ENCODE peak calls at places on chromosomes 1 and 21, in nine cellular contexts. One of them, this sample, is unnamed.

GRCh38 chr21:17780539-17780938 is 38.6 kb downstream of the C21orf91 start:
- DNase-seq in activated CD4-positive, alpha-beta T cell treated with anti-CD3 and anti-CD28 coated beads, Interleukin-2, amount 50 U/mL, for 1 hour: peak; percentile 55
- DNase-seq in heart right ventricle: no peak
- DNase-seq in lung microvascular endothelial cell: peak; percentile 58
- DNase-seq in GM12891: no peak
- DNase-seq in GM06990: peak; percentile 83
- DNase-seq in stimulated activated CD8-positive, alpha-beta memory T cell treated with anti-CD3 and anti-CD28 coated beads, Interleukin-15, amount 100 ng/mL, for 24 hours: no peak
- DNase-seq in upper lobe of right lung: no peak
- DNase-seq in NCI-H748 treated with DMSO at 0.1 percent for 48 hours: no peak
- DNase-seq in this sample: peak; percentile 37

GRCh38 chr1:115426271-115426771 is 88.3 kb upstream of the NGF start:
- DNase-seq in activated CD4-positive, alpha-beta T cell treated with anti-CD3 and anti-CD28 coated beads, Interleukin-2, amount 50 U/mL, for 1 hour: no peak
- DNase-seq in GM12891: no peak
- DNase-seq in heart right ventricle: peak; percentile 67
- DNase-seq in GM06990: no peak
- DNase-seq in upper lobe of right lung: no peak
- DNase-seq in lung microvascular endothelial cell: peak; percentile 91
- DNase-seq in NCI-H748 treated with DMSO at 0.1 percent for 48 hours: no peak
- DNase-seq in stimulated activated CD8-positive, alpha-beta memory T cell treated with anti-CD3 and anti-CD28 coated beads, Interleukin-15, amount 100 ng/mL, for 24 hours: no peak
- DNase-seq in this sample: no peak

GRCh38 chr1:57839067-57839466 is 415.2 kb upstream of the DAB1 start:
- DNase-seq in GM12891: no peak
- DNase-seq in heart right ventricle: no peak
- DNase-seq in NCI-H748 treated with DMSO at 0.1 percent for 48 hours: no peak
- DNase-seq in activated CD4-positive, alpha-beta T cell treated with anti-CD3 and anti-CD28 coated beads, Interleukin-2, amount 50 U/mL, for 1 hour: no peak
- DNase-seq in stimulated activated CD8-positive, alpha-beta memory T cell treated with anti-CD3 and anti-CD28 coated beads, Interleukin-15, amount 100 ng/mL, for 24 hours: no peak
- DNase-seq in lung microvascular endothelial cell: no peak
- DNase-seq in GM06990: no peak
- DNase-seq in upper lobe of right lung: no peak
- DNase-seq in this sample: no peak

GRCh38 chr1:235597867-235598553 is 51.6 kb downstream of the GNG4 start:
- DNase-seq in lung microvascular endothelial cell: peak; percentile 58
- DNase-seq in NCI-H748 treated with DMSO at 0.1 percent for 48 hours: no peak
- DNase-seq in activated CD4-positive, alpha-beta T cell treated with anti-CD3 and anti-CD28 coated beads, Interleukin-2, amount 50 U/mL, for 1 hour: no peak
- DNase-seq in heart right ventricle: no peak
- DNase-seq in stimulated activated CD8-positive, alpha-beta memory T cell treated with anti-CD3 and anti-CD28 coated beads, Interleukin-15, amount 100 ng/mL, for 24 hours: no peak
- DNase-seq in upper lobe of right lung: no peak
- DNase-seq in GM06990: no peak
- DNase-seq in GM12891: no peak
- DNase-seq in this sample: no peak

GRCh38 chr1:216914974-216915373 is 191.7 kb upstream of the ESRRG start:
- DNase-seq in GM06990: no peak
- DNase-seq in stimulated activated CD8-positive, alpha-beta memory T cell treated with anti-CD3 and anti-CD28 coated beads, Interleukin-15, amount 100 ng/mL, for 24 hours: no peak
- DNase-seq in lung microvascular endothelial cell: no peak
- DNase-seq in heart right ventricle: no peak
- DNase-seq in upper lobe of right lung: no peak
- DNase-seq in activated CD4-positive, alpha-beta T cell treated with anti-CD3 and anti-CD28 coated beads, Interleukin-2, amount 50 U/mL, for 1 hour: no peak
- DNase-seq in NCI-H748 treated with DMSO at 0.1 percent for 48 hours: no peak
- DNase-seq in GM12891: no peak
- DNase-seq in this sample: no peak

GRCh38 chr1:234666761-234667160 is 56.8 kb upstream of the IRF2BP2 start:
- DNase-seq in upper lobe of right lung: no peak
- DNase-seq in stimulated activated CD8-positive, alpha-beta memory T cell treated with anti-CD3 and anti-CD28 coated beads, Interleukin-15, amount 100 ng/mL, for 24 hours: no peak
- DNase-seq in GM12891: no peak
- DNase-seq in heart right ventricle: no peak
- DNase-seq in NCI-H748 treated with DMSO at 0.1 percent for 48 hours: no peak
- DNase-seq in GM06990: no peak
- DNase-seq in activated CD4-positive, alpha-beta T cell treated with anti-CD3 and anti-CD28 coated beads, Interleukin-2, amount 50 U/mL, for 1 hour: no peak
- DNase-seq in lung microvascular endothelial cell: no peak
- DNase-seq in this sample: no peak

GRCh38 chr1:23544444-23545389 is 13.7 kb upstream of the E2F2 start:
- DNase-seq in stimulated activated CD8-positive, alpha-beta memory T cell treated with anti-CD3 and anti-CD28 coated beads, Interleukin-15, amount 100 ng/mL, for 24 hours: no peak
- DNase-seq in activated CD4-positive, alpha-beta T cell treated with anti-CD3 and anti-CD28 coated beads, Interleukin-2, amount 50 U/mL, for 1 hour: peak; percentile 70
- DNase-seq in GM12891: no peak
- DNase-seq in GM06990: no peak
- DNase-seq in lung microvascular endothelial cell: peak; percentile 84
- DNase-seq in heart right ventricle: peak; percentile 73
- DNase-seq in NCI-H748 treated with DMSO at 0.1 percent for 48 hours: peak; percentile 54
- DNase-seq in upper lobe of right lung: peak; percentile 80
- DNase-seq in this sample: peak; percentile 69

GRCh38 chr1:241736387-241736786 is 84.3 kb downstream of the WDR64 start:
- DNase-seq in GM06990: no peak
- DNase-seq in GM12891: no peak
- DNase-seq in activated CD4-positive, alpha-beta T cell treated with anti-CD3 and anti-CD28 coated beads, Interleukin-2, amount 50 U/mL, for 1 hour: no peak
- DNase-seq in lung microvascular endothelial cell: no peak
- DNase-seq in NCI-H748 treated with DMSO at 0.1 percent for 48 hours: no peak
- DNase-seq in stimulated activated CD8-positive, alpha-beta memory T cell treated with anti-CD3 and anti-CD28 coated beads, Interleukin-15, amount 100 ng/mL, for 24 hours: no peak
- DNase-seq in upper lobe of right lung: no peak
- DNase-seq in heart right ventricle: no peak
- DNase-seq in this sample: no peak

GRCh38 chr21:16532841-16533240 is 803.1 kb downstream of the USP25 start:
- DNase-seq in activated CD4-positive, alpha-beta T cell treated with anti-CD3 and anti-CD28 coated beads, Interleukin-2, amount 50 U/mL, for 1 hour: no peak
- DNase-seq in heart right ventricle: no peak
- DNase-seq in GM06990: no peak
- DNase-seq in NCI-H748 treated with DMSO at 0.1 percent for 48 hours: no peak
- DNase-seq in stimulated activated CD8-positive, alpha-beta memory T cell treated with anti-CD3 and anti-CD28 coated beads, Interleukin-15, amount 100 ng/mL, for 24 hours: no peak
- DNase-seq in GM12891: no peak
- DNase-seq in upper lobe of right lung: no peak
- DNase-seq in lung microvascular endothelial cell: no peak
- DNase-seq in this sample: no peak

GRCh38 chr1:248926401-248927182 is 20.6 kb downstream of the PGBD2 start:
- DNase-seq in NCI-H748 treated with DMSO at 0.1 percent for 48 hours: no peak
- DNase-seq in stimulated activated CD8-positive, alpha-beta memory T cell treated with anti-CD3 and anti-CD28 coated beads, Interleukin-15, amount 100 ng/mL, for 24 hours: no peak
- DNase-seq in GM06990: no peak
- DNase-seq in upper lobe of right lung: no peak
- DNase-seq in GM12891: no peak
- DNase-seq in heart right ventricle: no peak
- DNase-seq in lung microvascular endothelial cell: peak; percentile 23
- DNase-seq in activated CD4-positive, alpha-beta T cell treated with anti-CD3 and anti-CD28 coated beads, Interleukin-2, amount 50 U/mL, for 1 hour: no peak
- DNase-seq in this sample: peak; percentile 2

GRCh38 chr1:234960722-234961467 is 167.7 kb downstream of the TOMM20 start:
- DNase-seq in heart right ventricle: no peak
- DNase-seq in GM06990: no peak
- DNase-seq in NCI-H748 treated with DMSO at 0.1 percent for 48 hours: no peak
- DNase-seq in GM12891: no peak
- DNase-seq in stimulated activated CD8-positive, alpha-beta memory T cell treated with anti-CD3 and anti-CD28 coated beads, Interleukin-15, amount 100 ng/mL, for 24 hours: no peak
- DNase-seq in activated CD4-positive, alpha-beta T cell treated with anti-CD3 and anti-CD28 coated beads, Interleukin-2, amount 50 U/mL, for 1 hour: no peak
- DNase-seq in upper lobe of right lung: no peak
- DNase-seq in lung microvascular endothelial cell: peak; percentile 69
- DNase-seq in this sample: no peak

GRCh38 chr1:234558186-234558836 is 51.7 kb downstream of the IRF2BP2 start:
- DNase-seq in activated CD4-positive, alpha-beta T cell treated with anti-CD3 and anti-CD28 coated beads, Interleukin-2, amount 50 U/mL, for 1 hour: no peak
- DNase-seq in stimulated activated CD8-positive, alpha-beta memory T cell treated with anti-CD3 and anti-CD28 coated beads, Interleukin-15, amount 100 ng/mL, for 24 hours: no peak
- DNase-seq in heart right ventricle: no peak
- DNase-seq in upper lobe of right lung: no peak
- DNase-seq in GM06990: no peak
- DNase-seq in lung microvascular endothelial cell: no peak
- DNase-seq in NCI-H748 treated with DMSO at 0.1 percent for 48 hours: no peak
- DNase-seq in GM12891: no peak
- DNase-seq in this sample: no peak

GRCh38 chr1:176174108-176174507 is 33.0 kb downstream of the COP1 start:
- DNase-seq in heart right ventricle: no peak
- DNase-seq in upper lobe of right lung: no peak
- DNase-seq in GM06990: no peak
- DNase-seq in stimulated activated CD8-positive, alpha-beta memory T cell treated with anti-CD3 and anti-CD28 coated beads, Interleukin-15, amount 100 ng/mL, for 24 hours: no peak
- DNase-seq in NCI-H748 treated with DMSO at 0.1 percent for 48 hours: no peak
- DNase-seq in activated CD4-positive, alpha-beta T cell treated with anti-CD3 and anti-CD28 coated beads, Interleukin-2, amount 50 U/mL, for 1 hour: no peak
- DNase-seq in GM12891: no peak
- DNase-seq in lung microvascular endothelial cell: peak; percentile 34
- DNase-seq in this sample: no peak

GRCh38 chr1:206631085-206631509 is 4.2 kb upstream of the DYRK3 start:
- DNase-seq in GM06990: peak; percentile 41
- DNase-seq in heart right ventricle: peak; percentile 28
- DNase-seq in lung microvascular endothelial cell: peak; percentile 91
- DNase-seq in stimulated activated CD8-positive, alpha-beta memory T cell treated with anti-CD3 and anti-CD28 coated beads, Interleukin-15, amount 100 ng/mL, for 24 hours: no peak
- DNase-seq in activated CD4-positive, alpha-beta T cell treated with anti-CD3 and anti-CD28 coated beads, Interleukin-2, amount 50 U/mL, for 1 hour: peak; percentile 6
- DNase-seq in NCI-H748 treated with DMSO at 0.1 percent for 48 hours: peak; percentile 70
- DNase-seq in GM12891: peak; percentile 43
- DNase-seq in upper lobe of right lung: no peak
- DNase-seq in this sample: peak; percentile 74

GRCh38 chr1:82090104-82090503 is 289.4 kb downstream of the ADGRL2 start:
- DNase-seq in lung microvascular endothelial cell: peak; percentile 12
- DNase-seq in heart right ventricle: no peak
- DNase-seq in GM06990: no peak
- DNase-seq in stimulated activated CD8-positive, alpha-beta memory T cell treated with anti-CD3 and anti-CD28 coated beads, Interleukin-15, amount 100 ng/mL, for 24 hours: no peak
- DNase-seq in activated CD4-positive, alpha-beta T cell treated with anti-CD3 and anti-CD28 coated beads, Interleukin-2, amount 50 U/mL, for 1 hour: no peak
- DNase-seq in NCI-H748 treated with DMSO at 0.1 percent for 48 hours: no peak
- DNase-seq in upper lobe of right lung: no peak
- DNase-seq in GM12891: no peak
- DNase-seq in this sample: no peak

GRCh38 chr1:224641030-224641429 is 24.9 kb downstream of the CNIH3 start:
- DNase-seq in activated CD4-positive, alpha-beta T cell treated with anti-CD3 and anti-CD28 coated beads, Interleukin-2, amount 50 U/mL, for 1 hour: no peak
- DNase-seq in heart right ventricle: no peak
- DNase-seq in GM06990: no peak
- DNase-seq in upper lobe of right lung: no peak
- DNase-seq in stimulated activated CD8-positive, alpha-beta memory T cell treated with anti-CD3 and anti-CD28 coated beads, Interleukin-15, amount 100 ng/mL, for 24 hours: no peak
- DNase-seq in lung microvascular endothelial cell: no peak
- DNase-seq in NCI-H748 treated with DMSO at 0.1 percent for 48 hours: no peak
- DNase-seq in GM12891: no peak
- DNase-seq in this sample: no peak

GRCh38 chr1:163054056-163054706 is 15.0 kb upstream of the RGS4 start:
- DNase-seq in heart right ventricle: no peak
- DNase-seq in lung microvascular endothelial cell: no peak
- DNase-seq in activated CD4-positive, alpha-beta T cell treated with anti-CD3 and anti-CD28 coated beads, Interleukin-2, amount 50 U/mL, for 1 hour: no peak
- DNase-seq in GM12891: no peak
- DNase-seq in GM06990: no peak
- DNase-seq in upper lobe of right lung: no peak
- DNase-seq in stimulated activated CD8-positive, alpha-beta memory T cell treated with anti-CD3 and anti-CD28 coated beads, Interleukin-15, amount 100 ng/mL, for 24 hours: no peak
- DNase-seq in NCI-H748 treated with DMSO at 0.1 percent for 48 hours: peak; percentile 29
- DNase-seq in this sample: no peak

GRCh38 chr1:159554681-159555080 is 18.9 kb upstream of the OR10J5 start:
- DNase-seq in activated CD4-positive, alpha-beta T cell treated with anti-CD3 and anti-CD28 coated beads, Interleukin-2, amount 50 U/mL, for 1 hour: no peak
- DNase-seq in NCI-H748 treated with DMSO at 0.1 percent for 48 hours: no peak
- DNase-seq in GM12891: no peak
- DNase-seq in GM06990: no peak
- DNase-seq in upper lobe of right lung: no peak
- DNase-seq in heart right ventricle: no peak
- DNase-seq in lung microvascular endothelial cell: no peak
- DNase-seq in stimulated activated CD8-positive, alpha-beta memory T cell treated with anti-CD3 and anti-CD28 coated beads, Interleukin-15, amount 100 ng/mL, for 24 hours: no peak
- DNase-seq in this sample: no peak

GRCh38 chr21:39220150-39220549 is 36.9 kb upstream of the PSMG1 start:
- DNase-seq in lung microvascular endothelial cell: no peak
- DNase-seq in GM06990: no peak
- DNase-seq in upper lobe of right lung: no peak
- DNase-seq in NCI-H748 treated with DMSO at 0.1 percent for 48 hours: no peak
- DNase-seq in GM12891: no peak
- DNase-seq in heart right ventricle: no peak
- DNase-seq in stimulated activated CD8-positive, alpha-beta memory T cell treated with anti-CD3 and anti-CD28 coated beads, Interleukin-15, amount 100 ng/mL, for 24 hours: no peak
- DNase-seq in activated CD4-positive, alpha-beta T cell treated with anti-CD3 and anti-CD28 coated beads, Interleukin-2, amount 50 U/mL, for 1 hour: no peak
- DNase-seq in this sample: no peak

GRCh38 chr1:209741198-209741597 is 14.7 kb upstream of the TRAF3IP3 start:
- DNase-seq in upper lobe of right lung: no peak
- DNase-seq in GM06990: no peak
- DNase-seq in activated CD4-positive, alpha-beta T cell treated with anti-CD3 and anti-CD28 coated beads, Interleukin-2, amount 50 U/mL, for 1 hour: no peak
- DNase-seq in lung microvascular endothelial cell: no peak
- DNase-seq in heart right ventricle: no peak
- DNase-seq in GM12891: no peak
- DNase-seq in stimulated activated CD8-positive, alpha-beta memory T cell treated with anti-CD3 and anti-CD28 coated beads, Interleukin-15, amount 100 ng/mL, for 24 hours: no peak
- DNase-seq in NCI-H748 treated with DMSO at 0.1 percent for 48 hours: no peak
- DNase-seq in this sample: no peak

GRCh38 chr1:97243973-97244560 is 522.5 kb downstream of the PTBP2 start:
- DNase-seq in upper lobe of right lung: no peak
- DNase-seq in NCI-H748 treated with DMSO at 0.1 percent for 48 hours: no peak
- DNase-seq in activated CD4-positive, alpha-beta T cell treated with anti-CD3 and anti-CD28 coated beads, Interleukin-2, amount 50 U/mL, for 1 hour: no peak
- DNase-seq in GM12891: no peak
- DNase-seq in GM06990: no peak
- DNase-seq in lung microvascular endothelial cell: peak; percentile 52
- DNase-seq in heart right ventricle: no peak
- DNase-seq in stimulated activated CD8-positive, alpha-beta memory T cell treated with anti-CD3 and anti-CD28 coated beads, Interleukin-15, amount 100 ng/mL, for 24 hours: no peak
- DNase-seq in this sample: peak; percentile 8

GRCh38 chr21:36861924-36862323 is 104.5 kb downstream of the HLCS start:
- DNase-seq in stimulated activated CD8-positive, alpha-beta memory T cell treated with anti-CD3 and anti-CD28 coated beads, Interleukin-15, amount 100 ng/mL, for 24 hours: no peak
- DNase-seq in NCI-H748 treated with DMSO at 0.1 percent for 48 hours: no peak
- DNase-seq in upper lobe of right lung: no peak
- DNase-seq in GM06990: no peak
- DNase-seq in GM12891: no peak
- DNase-seq in heart right ventricle: no peak
- DNase-seq in lung microvascular endothelial cell: no peak
- DNase-seq in activated CD4-positive, alpha-beta T cell treated with anti-CD3 and anti-CD28 coated beads, Interleukin-2, amount 50 U/mL, for 1 hour: no peak
- DNase-seq in this sample: no peak

GRCh38 chr1:110148961-110149360 is 1.3 kb upstream of the SLC6A17 start:
- DNase-seq in upper lobe of right lung: no peak
- DNase-seq in stimulated activated CD8-positive, alpha-beta memory T cell treated with anti-CD3 and anti-CD28 coated beads, Interleukin-15, amount 100 ng/mL, for 24 hours: no peak
- DNase-seq in NCI-H748 treated with DMSO at 0.1 percent for 48 hours: peak; percentile 65
- DNase-seq in GM06990: no peak
- DNase-seq in GM12891: no peak
- DNase-seq in lung microvascular endothelial cell: no peak
- DNase-seq in activated CD4-positive, alpha-beta T cell treated with anti-CD3 and anti-CD28 coated beads, Interleukin-2, amount 50 U/mL, for 1 hour: no peak
- DNase-seq in heart right ventricle: no peak
- DNase-seq in this sample: no peak

GRCh38 chr1:243407284-243408018 is 151.6 kb downstream of the SDCCAG8 start:
- DNase-seq in activated CD4-positive, alpha-beta T cell treated with anti-CD3 and anti-CD28 coated beads, Interleukin-2, amount 50 U/mL, for 1 hour: no peak
- DNase-seq in GM06990: no peak
- DNase-seq in heart right ventricle: no peak
- DNase-seq in upper lobe of right lung: no peak
- DNase-seq in GM12891: no peak
- DNase-seq in lung microvascular endothelial cell: peak; percentile 75
- DNase-seq in stimulated activated CD8-positive, alpha-beta memory T cell treated with anti-CD3 and anti-CD28 coated beads, Interleukin-15, amount 100 ng/mL, for 24 hours: no peak
- DNase-seq in NCI-H748 treated with DMSO at 0.1 percent for 48 hours: no peak
- DNase-seq in this sample: no peak

GRCh38 chr1:51837243-51837642 is 41.3 kb downstream of the NRDC start:
- DNase-seq in stimulated activated CD8-positive, alpha-beta memory T cell treated with anti-CD3 and anti-CD28 coated beads, Interleukin-15, amount 100 ng/mL, for 24 hours: no peak
- DNase-seq in GM12891: no peak
- DNase-seq in activated CD4-positive, alpha-beta T cell treated with anti-CD3 and anti-CD28 coated beads, Interleukin-2, amount 50 U/mL, for 1 hour: no peak
- DNase-seq in NCI-H748 treated with DMSO at 0.1 percent for 48 hours: no peak
- DNase-seq in GM06990: no peak
- DNase-seq in lung microvascular endothelial cell: no peak
- DNase-seq in upper lobe of right lung: no peak
- DNase-seq in heart right ventricle: no peak
- DNase-seq in this sample: no peak

GRCh38 chr1:16174261-16174871 is 18.5 kb upstream of the EPHA2 start:
- DNase-seq in GM12891: no peak
- DNase-seq in activated CD4-positive, alpha-beta T cell treated with anti-CD3 and anti-CD28 coated beads, Interleukin-2, amount 50 U/mL, for 1 hour: no peak
- DNase-seq in NCI-H748 treated with DMSO at 0.1 percent for 48 hours: no peak
- DNase-seq in upper lobe of right lung: no peak
- DNase-seq in lung microvascular endothelial cell: no peak
- DNase-seq in heart right ventricle: no peak
- DNase-seq in GM06990: no peak
- DNase-seq in stimulated activated CD8-positive, alpha-beta memory T cell treated with anti-CD3 and anti-CD28 coated beads, Interleukin-15, amount 100 ng/mL, for 24 hours: no peak
- DNase-seq in this sample: no peak

GRCh38 chr1:53048960-53049573 is 12.9 kb upstream of the PODN start:
- DNase-seq in GM06990: no peak
- DNase-seq in NCI-H748 treated with DMSO at 0.1 percent for 48 hours: no peak
- DNase-seq in upper lobe of right lung: no peak
- DNase-seq in lung microvascular endothelial cell: no peak
- DNase-seq in stimulated activated CD8-positive, alpha-beta memory T cell treated with anti-CD3 and anti-CD28 coated beads, Interleukin-15, amount 100 ng/mL, for 24 hours: no peak
- DNase-seq in heart right ventricle: no peak
- DNase-seq in GM12891: no peak
- DNase-seq in activated CD4-positive, alpha-beta T cell treated with anti-CD3 and anti-CD28 coated beads, Interleukin-2, amount 50 U/mL, for 1 hour: no peak
- DNase-seq in this sample: no peak

GRCh38 chr1:62356257-62356835 is 37.1 kb upstream of the KANK4 start:
- DNase-seq in GM12891: no peak
- DNase-seq in NCI-H748 treated with DMSO at 0.1 percent for 48 hours: no peak
- DNase-seq in heart right ventricle: no peak
- DNase-seq in stimulated activated CD8-positive, alpha-beta memory T cell treated with anti-CD3 and anti-CD28 coated beads, Interleukin-15, amount 100 ng/mL, for 24 hours: no peak
- DNase-seq in lung microvascular endothelial cell: peak; percentile 14
- DNase-seq in upper lobe of right lung: no peak
- DNase-seq in GM06990: no peak
- DNase-seq in activated CD4-positive, alpha-beta T cell treated with anti-CD3 and anti-CD28 coated beads, Interleukin-2, amount 50 U/mL, for 1 hour: no peak
- DNase-seq in this sample: no peak

GRCh38 chr1:31910933-31911332 is 27.2 kb downstream of the PTP4A2 start:
- DNase-seq in NCI-H748 treated with DMSO at 0.1 percent for 48 hours: no peak
- DNase-seq in lung microvascular endothelial cell: no peak
- DNase-seq in GM06990: peak; percentile 46
- DNase-seq in activated CD4-positive, alpha-beta T cell treated with anti-CD3 and anti-CD28 coated beads, Interleukin-2, amount 50 U/mL, for 1 hour: no peak
- DNase-seq in heart right ventricle: no peak
- DNase-seq in upper lobe of right lung: no peak
- DNase-seq in GM12891: no peak
- DNase-seq in stimulated activated CD8-positive, alpha-beta memory T cell treated with anti-CD3 and anti-CD28 coated beads, Interleukin-15, amount 100 ng/mL, for 24 hours: no peak
- DNase-seq in this sample: no peak

GRCh38 chr21:16071082-16071481 is 341.3 kb downstream of the USP25 start:
- DNase-seq in GM06990: no peak
- DNase-seq in NCI-H748 treated with DMSO at 0.1 percent for 48 hours: no peak
- DNase-seq in activated CD4-positive, alpha-beta T cell treated with anti-CD3 and anti-CD28 coated beads, Interleukin-2, amount 50 U/mL, for 1 hour: no peak
- DNase-seq in GM12891: no peak
- DNase-seq in lung microvascular endothelial cell: no peak
- DNase-seq in heart right ventricle: no peak
- DNase-seq in stimulated activated CD8-positive, alpha-beta memory T cell treated with anti-CD3 and anti-CD28 coated beads, Interleukin-15, amount 100 ng/mL, for 24 hours: no peak
- DNase-seq in upper lobe of right lung: no peak
- DNase-seq in this sample: no peak

GRCh38 chr21:26280715-26281310 is 110.2 kb upstream of the APP start:
- DNase-seq in heart right ventricle: no peak
- DNase-seq in NCI-H748 treated with DMSO at 0.1 percent for 48 hours: no peak
- DNase-seq in stimulated activated CD8-positive, alpha-beta memory T cell treated with anti-CD3 and anti-CD28 coated beads, Interleukin-15, amount 100 ng/mL, for 24 hours: no peak
- DNase-seq in GM06990: no peak
- DNase-seq in activated CD4-positive, alpha-beta T cell treated with anti-CD3 and anti-CD28 coated beads, Interleukin-2, amount 50 U/mL, for 1 hour: no peak
- DNase-seq in lung microvascular endothelial cell: no peak
- DNase-seq in upper lobe of right lung: no peak
- DNase-seq in GM12891: no peak
- DNase-seq in this sample: no peak

This sample was measured in GM20000.